ENCODE peak calls at places on chromosomes 3 and 15, in six cellular contexts. Y is aorta, K is transverse colon, B is sigmoid colon, G is heart left ventricle, C is lower lobe of right lung. D is an unnamed sample.
A peak's percentile ranks its signal among the peaks of the same experiment; 100 is the strongest.

GRCh38 chr3:39469945-39470344 is 2.5 kb downstream of the MOBP start:
- DNase-seq in Y (no peak), K (no peak), B (no peak), G (no peak), C (no peak), D (no peak)

GRCh38 chr3:101195951-101196713 is 124.2 kb downstream of the IMPG2 start:
- DNase-seq in Y (no peak), K (no peak), B (no peak), G (no peak), C (no peak), D (no peak)

GRCh38 chr3:179265092-179265491 is 14.2 kb upstream of the KCNMB3 start:
- DNase-seq in Y (no peak), K (no peak), B (no peak), G (no peak), C (no peak), D (no peak)

GRCh38 chr3:66066963-66067617 is 28.4 kb upstream of the MAGI1 start:
- DNase-seq in Y (no peak), K (no peak), B (no peak), G (no peak), C (no peak), D (no peak)

GRCh38 chr3:12882336-12883310 is 41.3 kb upstream of the RPL32 start:
- DNase-seq in Y (no peak), K (no peak), B (no peak), G (no peak), C (no peak), D (no peak)

GRCh38 chr15:94174399-94174802 is 57.0 kb upstream of the MCTP2 start:
- DNase-seq in Y (no peak), K (no peak), B (no peak), G (no peak), C (no peak), D (no peak)

GRCh38 chr3:50806806-50807205 is 132.1 kb downstream of the DOCK3 start:
- DNase-seq in Y (no peak), K (no peak), B (no peak), G (no peak), C (no peak), D (no peak)

GRCh38 chr3:49469037-49469875 is 811 bp upstream of the DAG1 start:
- DNase-seq in Y (peak; percentile 90), K (peak; percentile 70), B (peak; percentile 93), G (peak; percentile 83), C (peak; percentile 82), D (peak; percentile 69)

GRCh38 chr15:36856339-36856973 is 243.9 kb downstream of the MEIS2 start:
- DNase-seq in Y (no peak), K (no peak), B (no peak), G (no peak), C (no peak), D (no peak)

GRCh38 chr3:148360046-148360445 is 337.7 kb upstream of the AGTR1 start:
- DNase-seq in Y (no peak), K (no peak), B (no peak), G (no peak), C (no peak), D (no peak)

GRCh38 chr15:90960316-90961091 is 5.8 kb downstream of the RCCD1 start:
- DNase-seq in Y (no peak), K (no peak), B (no peak), G (no peak), C (no peak), D (no peak)

GRCh38 chr3:153621988-153622387 is 460.0 kb downstream of the RAP2B start:
- DNase-seq in Y (no peak), K (no peak), B (no peak), G (no peak), C (no peak), D (no peak)

GRCh38 chr15:24919446-24919845 is 35.3 kb upstream of the SNRPN start:
- DNase-seq in Y (no peak), K (no peak), B (no peak), G (no peak), C (no peak), D (no peak)

GRCh38 chr3:139561959-139562676 is 22.6 kb upstream of the RBP1 start:
- DNase-seq in Y (no peak), K (peak; percentile 27), B (no peak), G (no peak), C (no peak), D (peak; percentile 41)

GRCh38 chr3:111438283-111438682 is 103.7 kb upstream of the CD96 start:
- DNase-seq in Y (no peak), K (no peak), B (no peak), G (no peak), C (no peak), D (no peak)

GRCh38 chr15:91897585-91898372 is 44.3 kb downstream of the SLCO3A1 start:
- DNase-seq in Y (no peak), K (no peak), B (no peak), G (no peak), C (no peak), D (no peak)

GRCh38 chr3:38131621-38132369 is 5.1 kb downstream of the ACAA1 start:
- DNase-seq in Y (peak; percentile 60), K (peak; percentile 31), B (no peak), G (no peak), C (peak; percentile 47), D (peak; percentile 53)

GRCh38 chr15:82963356-82964341 is 11.1 kb upstream of the HOMER2 start:
- DNase-seq in Y (no peak), K (no peak), B (no peak), G (no peak), C (no peak), D (no peak)
- H3K4me3 ChIP-seq in Y (no peak overlapping the region), K (no peak overlapping the region), B (no peak overlapping the region), G (no peak overlapping the region), C (no peak overlapping the region), D (no peak overlapping the region)

GRCh38 chr15:74622758-74623157 is 7.1 kb downstream of the CLK3 start:
- DNase-seq in Y (no peak), K (no peak), B (no peak), G (no peak), C (peak; percentile 32), D (no peak)
- H3K36me3 ChIP-seq in Y (no peaks in the 10 kb centered on the region), K (peaks cover 68% of the 10 kb centered on the region), B (peaks cover 89% of the 10 kb centered on the region), G (peaks cover 88% of the 10 kb centered on the region), C (peaks cover 91% of the 10 kb centered on the region), D (peaks cover 56% of the 10 kb centered on the region)

GRCh38 chr3:69838217-69838616 is 99.0 kb downstream of the MITF start:
- DNase-seq in Y (no peak), K (no peak), B (no peak), G (no peak), C (no peak), D (no peak)
- H3K4me3 ChIP-seq in Y (no peak overlapping the region), K (no peak overlapping the region), B (no peak overlapping the region), G (no peak overlapping the region), C (no peak overlapping the region), D (no peak overlapping the region)

DNA sequence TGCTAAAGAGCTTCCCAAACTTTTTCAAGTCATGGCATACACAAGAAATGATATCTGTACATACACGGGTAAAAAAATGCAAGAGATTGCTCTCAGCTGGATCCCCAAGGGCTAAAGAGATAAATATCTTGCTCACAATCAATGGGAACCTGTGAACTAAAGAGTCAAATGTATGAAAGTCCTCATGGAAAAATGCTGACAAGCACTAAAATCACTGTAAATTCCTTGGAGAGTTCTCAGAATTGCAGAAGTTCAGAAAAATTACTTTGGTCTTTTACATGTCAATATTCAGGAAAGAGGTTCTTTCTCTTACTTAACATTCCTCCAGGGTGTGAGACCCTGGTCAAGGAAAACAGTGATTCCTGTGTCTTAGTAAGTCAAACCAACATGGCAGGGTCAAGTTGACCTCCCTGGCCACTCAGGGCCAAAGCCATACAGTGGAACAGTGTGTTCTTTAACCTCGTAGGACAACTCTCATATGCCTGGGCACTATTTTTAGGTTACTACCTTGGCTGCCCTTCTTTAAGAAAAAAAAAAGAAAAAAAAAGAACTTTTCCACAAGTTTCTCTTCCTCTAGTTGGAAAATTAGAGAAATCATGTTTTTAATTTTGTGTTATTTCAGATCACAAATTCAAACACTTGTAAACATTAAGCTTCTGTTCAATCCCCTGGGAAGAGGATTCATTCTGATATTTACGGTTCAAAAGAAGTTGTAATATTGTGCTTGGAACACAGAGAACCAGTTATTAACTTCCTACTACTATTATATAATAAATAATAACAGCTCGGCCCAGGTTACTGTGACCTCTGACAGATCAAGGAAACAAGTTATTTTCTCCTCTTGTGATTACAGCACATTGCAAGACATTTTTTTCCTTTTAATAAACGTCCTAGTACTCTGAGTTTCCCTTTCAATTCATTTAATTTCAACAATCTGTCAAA is 12.5 kb downstream of the SSR3 start:
- DNase-seq in Y (no peak), K (no peak), B (no peak), G (no peak), C (no peak), D (no peak)
- H3K36me3 ChIP-seq in Y (peaks cover 6% of the 10 kb centered on the region), K (peaks cover 37% of the 10 kb centered on the region), B (peaks cover 53% of the 10 kb centered on the region), G (peaks cover 96% of the 10 kb centered on the region), C (peaks cover 97% of the 10 kb centered on the region), D (peaks cover 3% of the 10 kb centered on the region)

GRCh38 chr3:169667380-169667671 is 3.8 kb upstream of the MECOM start:
- DNase-seq in Y (no peak), K (no peak), B (no peak), G (no peak), C (no peak), D (no peak)
- H3K4me3 ChIP-seq in Y (peak overlapping the region; percentile 64), K (no peak overlapping the region), B (no peak overlapping the region), G (no peak overlapping the region), C (peak overlapping the region; percentile 53), D (no peak overlapping the region)